ENCODE peak calls at places on chromosome 15, in seven cellular contexts. A is OCI-LY7, M is A549, P is psoas muscle, Z is IMR-90, K is HCT116, J is heart left ventricle. Q is an unnamed sample.

GRCh38 chr15:38627684-38628277 is 63.2 kb upstream of the RASGRP1 start:
- DNase-seq in A (no peak), M (no peak), P (no peak), Z (no peak), K (no peak), J (no peak), Q (no peak)

GRCh38 chr15:87902772-87903388 is 353.7 kb downstream of the NTRK3 start:
- DNase-seq in A (no peak), M (no peak), P (no peak), Z (no peak), K (no peak), J (no peak), Q (no peak)

GRCh38 chr15:65361708-65362459 is 15.9 kb downstream of the IGDCC3 start:
- DNase-seq in A (no peak), M (no peak), P (no peak), Z (no peak), K (no peak), J (no peak), Q (no peak)

GRCh38 chr15:77605582-77605981 is 27.1 kb downstream of the LINGO1 start:
- DNase-seq in A (no peak), M (no peak), P (no peak), Z (no peak), K (no peak), J (no peak), Q (no peak)

GRCh38 chr15:100918034-100918689 is 995 bp upstream of the LRRK1 start:
- DNase-seq in A (peak; percentile 92), M (peak; percentile 97), P (peak; percentile 82), Z (peak; percentile 62), K (peak; percentile 67), J (peak; percentile 80), Q (no peak)

GRCh38 chr15:95848126-95848525 is 482.4 kb upstream of the NR2F2 start:
- DNase-seq in A (no peak), M (no peak), P (no peak), Z (no peak), K (no peak), J (no peak), Q (no peak)

GRCh38 chr15:81516461-81516860 is 142.4 kb upstream of the TMC3 start:
- DNase-seq in A (no peak), M (no peak), P (no peak), Z (peak; percentile 77), K (no peak), J (no peak), Q (no peak)

GRCh38 chr15:81308260-81308659 is 15.7 kb downstream of the STARD5 start:
- DNase-seq in A (no peak), M (no peak), P (no peak), Z (no peak), K (no peak), J (no peak), Q (no peak)

GRCh38 chr15:62119224-62119925 is 45.7 kb downstream of the C2CD4B start:
- DNase-seq in A (peak; percentile 37), M (peak; percentile 53), P (no peak), Z (peak; percentile 97), K (peak; percentile 44), J (no peak), Q (peak; percentile 78)

GRCh38 chr15:101497484-101498034 is 8.1 kb upstream of the PCSK6 start:
- DNase-seq in A (no peak), M (no peak), P (no peak), Z (no peak), K (no peak), J (no peak), Q (no peak)

GRCh38 chr15:91866371-91866905 is 12.9 kb downstream of the SLCO3A1 start:
- DNase-seq in A (no peak), M (no peak), P (peak; percentile 42), Z (peak; percentile 22), K (no peak), J (no peak), Q (no peak)

GRCh38 chr15:65841121-65841930 is 28.0 kb upstream of the RAB11A start:
- DNase-seq in A (no peak), M (no peak), P (peak; percentile 21), Z (peak; percentile 22), K (no peak), J (peak; percentile 18), Q (no peak)

GRCh38 chr15:99928429-99928981 is 195.3 kb upstream of the LYSMD4 start:
- DNase-seq in A (peak; percentile 29), M (peak; percentile 69), P (peak; percentile 76), Z (peak; percentile 66), K (peak; percentile 42), J (peak; percentile 88), Q (peak; percentile 18)

GRCh38 chr15:70558406-70559222 is 204.7 kb downstream of the UACA start:
- DNase-seq in A (no peak), M (no peak), P (no peak), Z (no peak), K (no peak), J (no peak), Q (no peak)

GRCh38 chr15:52730163-52730562 is 51.0 kb upstream of the ATOSA start:
- DNase-seq in A (peak; percentile 95), M (no peak), P (no peak), Z (peak; percentile 8), K (no peak), J (no peak), Q (no peak)

GRCh38 chr15:56367156-56367555 is 1.9 kb downstream of the TEX9 start:
- DNase-seq in A (peak; percentile 31), M (no peak), P (no peak), Z (no peak), K (no peak), J (no peak), Q (no peak)

GRCh38 chr15:39455502-39455991 is 125.3 kb upstream of the THBS1 start:
- DNase-seq in A (no peak), M (no peak), P (no peak), Z (peak; percentile 90), K (no peak), J (no peak), Q (peak; percentile 55)

GRCh38 chr15:39365873-39366272 is 215.0 kb upstream of the THBS1 start:
- DNase-seq in A (no peak), M (no peak), P (no peak), Z (no peak), K (no peak), J (no peak), Q (no peak)

GRCh38 chr15:87874896-87875661 is 381.5 kb downstream of the NTRK3 start:
- DNase-seq in A (no peak), M (no peak), P (no peak), Z (peak; percentile 65), K (no peak), J (no peak), Q (peak; percentile 26)

GRCh38 chr15:79179597-79179996 is 89.0 kb upstream of the RASGRF1 start:
- DNase-seq in A (no peak), M (no peak), P (no peak), Z (no peak), K (no peak), J (no peak), Q (no peak)

GRCh38 chr15:79186616-79187015 is 95.9 kb upstream of the ANKRD34C start:
- DNase-seq in A (no peak), M (no peak), P (no peak), Z (no peak), K (no peak), J (no peak), Q (no peak)

GRCh38 chr15:79184465-79184892 is 93.9 kb upstream of the RASGRF1 start:
- DNase-seq in A (peak; percentile 81), M (peak; percentile 76), P (peak; percentile 70), Z (peak; percentile 55), K (peak; percentile 51), J (peak; percentile 70), Q (peak; percentile 8)

GRCh38 chr15:79180318-79180717 is 89.7 kb upstream of the RASGRF1 start:
- DNase-seq in A (no peak), M (no peak), P (no peak), Z (no peak), K (no peak), J (no peak), Q (no peak)

GRCh38 chr15:79185199-79185598 is 94.6 kb upstream of the RASGRF1 start:
- DNase-seq in A (peak; percentile 21), M (no peak), P (no peak), Z (no peak), K (peak; percentile 50), J (no peak), Q (no peak)
- TF ChIP-seq CTCF in A (peak; percentile 44), M (no peak), P (no peak), Z (peak; percentile 23), K (peak; percentile 65), J (no peak), Q (no peak)

GRCh38 chr15:72970965-72971746 is 81.1 kb upstream of the NEO1 start:
- DNase-seq in A (no peak), M (no peak), P (no peak), Z (peak; percentile 33), K (no peak), J (no peak), Q (no peak)
- H3K27ac ChIP-seq in A (no peak overlapping the region), M (no peak overlapping the region), P (peak overlapping the region; percentile 69), Z (peak overlapping the region; percentile 26), K (no peak overlapping the region), J (no peak overlapping the region), Q (no peak overlapping the region)

DNA sequence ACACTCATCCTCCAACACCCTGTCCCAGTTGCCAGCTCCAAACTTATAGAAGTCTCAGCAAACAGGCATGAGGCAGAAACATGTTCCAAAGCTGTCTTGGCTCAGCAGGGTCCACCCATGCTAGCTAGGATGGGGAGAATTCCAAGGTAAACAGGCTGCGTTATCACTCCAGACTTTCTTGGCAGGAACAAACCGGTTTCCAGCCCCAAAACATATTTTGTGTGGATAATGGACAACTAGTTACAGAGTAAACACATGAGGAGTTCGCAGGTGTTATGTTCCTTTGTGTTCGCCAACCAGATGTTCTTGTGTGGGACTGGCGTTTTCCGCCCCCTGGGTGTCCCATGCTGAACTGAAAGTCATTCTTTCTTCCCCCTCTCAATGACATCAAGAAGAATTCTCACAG is 396.9 kb upstream of the RGMA start:
- DNase-seq in A (no peak), M (no peak), P (peak; percentile 47), Z (no peak), K (no peak), J (peak; percentile 58), Q (no peak)
- TF ChIP-seq CTCF in A (no peak), M (no peak), P (no peak), Z (no peak), K (no peak), J (no peak), Q (no peak)

GRCh38 chr15:71678191-71678590 is 132.2 kb upstream of the NR2E3 start:
- DNase-seq in A (no peak), M (no peak), P (no peak), Z (no peak), K (no peak), J (no peak), Q (no peak)

GRCh38 chr15:71677766-71678165 is 132.6 kb upstream of the NR2E3 start:
- DNase-seq in A (no peak), M (no peak), P (no peak), Z (no peak), K (no peak), J (no peak), Q (no peak)

GRCh38 chr15:71682051-71682450 is 128.3 kb upstream of the NR2E3 start:
- DNase-seq in A (no peak), M (no peak), P (no peak), Z (no peak), K (no peak), J (no peak), Q (no peak)

GRCh38 chr15:71679223-71680078 is 130.9 kb upstream of the NR2E3 start:
- DNase-seq in A (no peak), M (no peak), P (no peak), Z (peak; percentile 83), K (no peak), J (no peak), Q (peak; percentile 36)

DNA sequence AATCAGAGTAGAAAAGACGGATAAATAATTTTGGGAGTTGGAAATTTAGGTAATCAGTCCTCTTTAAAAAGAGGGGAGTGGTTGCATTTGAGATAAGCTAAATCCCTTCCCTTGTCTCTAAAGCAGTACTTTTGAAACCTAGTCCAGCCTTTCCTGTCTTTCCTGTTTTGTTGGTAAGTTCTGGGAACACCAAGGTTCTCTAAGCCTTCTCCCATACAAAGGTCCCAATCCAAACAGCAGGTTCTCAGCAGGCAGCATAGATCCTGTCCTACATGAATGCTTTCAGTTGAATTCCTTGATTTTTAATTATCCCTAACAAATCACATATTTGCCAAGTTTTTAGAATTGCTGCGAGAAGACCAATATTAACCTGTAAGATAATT is 130.3 kb upstream of the NR2E3 start:
- DNase-seq in A (no peak), M (no peak), P (no peak), Z (no peak), K (no peak), J (no peak), Q (no peak)
- H3K27ac ChIP-seq in A (no peak overlapping the region), M (peak overlapping the region; percentile 3), P (no peak overlapping the region), Z (no peak overlapping the region), K (no peak overlapping the region), J (peak overlapping the region; percentile 68), Q (no peak overlapping the region)